ENCODE peak calls at places on chromosomes 12 and 14, in nine cellular contexts. X, Q, L, C, W, Y, N, S and B are unnamed samples.
A peak's percentile ranks its signal among the peaks of the same experiment; 100 is the strongest.

GRCh38 chr12:116539905-116540482 is 19.2 kb upstream of the MAP1LC3B2 start:
- DNase-seq in N (peak; percentile 93), S (peak; percentile 71), L (peak; percentile 67), Y (peak; percentile 54), W (no peak), C (no peak), X (no peak), Q (no peak), B (peak; percentile 40)

GRCh38 chr14:94355191-94355794 is 32.2 kb upstream of the SERPINA6 start:
- DNase-seq in Q (no peak), S (peak; percentile 15), N (peak; percentile 69), W (no peak), L (no peak), X (no peak), C (no peak), Y (peak; percentile 80), B (no peak)

GRCh38 chr14:76434220-76434619 is 58.3 kb downstream of the ESRRB start:
- DNase-seq in W (no peak), N (no peak), C (no peak), Q (no peak), L (no peak), S (no peak), Y (no peak), X (no peak), B (no peak)

GRCh38 chr14:61564623-61565091 is 130.7 kb upstream of the HIF1A start:
- DNase-seq in W (peak; percentile 42), X (no peak), Y (no peak), Q (no peak), N (no peak), L (no peak), S (no peak), C (peak; percentile 76), B (peak; percentile 76)

GRCh38 chr14:100436745-100437406 is 113.7 kb downstream of the SLC25A47 start:
- DNase-seq in L (no peak), W (no peak), X (no peak), Q (no peak), S (no peak), Y (no peak), C (no peak), N (no peak), B (no peak)

GRCh38 chr12:105977256-105978051 is 161.3 kb downstream of the NUAK1 start:
- DNase-seq in Q (no peak), N (no peak), S (no peak), X (no peak), C (no peak), W (no peak), Y (no peak), L (no peak), B (no peak)

GRCh38 chr14:91316761-91317160 is 72.3 kb upstream of the GPR68 start:
- DNase-seq in N (no peak), L (no peak), S (no peak), W (no peak), C (no peak), Q (no peak), Y (no peak), X (no peak), B (no peak)

GRCh38 chr14:87667661-87668060 is 325.3 kb downstream of the GALC start:
- DNase-seq in X (no peak), W (no peak), N (no peak), Y (no peak), Q (no peak), S (no peak), L (no peak), C (no peak), B (no peak)

GRCh38 chr12:119704065-119704747 is 36.3 kb downstream of the PRKAB1 start:
- DNase-seq in S (no peak), N (no peak), Y (no peak), X (no peak), L (no peak), C (no peak), W (peak; percentile 87), Q (no peak), B (peak; percentile 71)

GRCh38 chr14:56491299-56492285 is 88.0 kb upstream of the TMEM260 start:
- DNase-seq in N (peak; percentile 91), C (peak; percentile 79), X (peak; percentile 16), L (no peak), Y (no peak), W (peak; percentile 28), S (peak; percentile 78), Q (peak; percentile 35), B (no peak)

GRCh38 chr14:80570930-80571298 is 359.6 kb upstream of the DIO2 start:
- DNase-seq in W (no peak), C (no peak), Y (no peak), Q (no peak), L (no peak), S (no peak), X (no peak), N (no peak), B (no peak)

GRCh38 chr12:59389968-59390576 is 205.8 kb upstream of the SLC16A7 start:
- DNase-seq in Q (no peak), S (no peak), L (no peak), N (peak; percentile 9), C (no peak), Y (no peak), W (no peak), X (no peak), B (no peak)

GRCh38 chr12:124456652-124457152 is 110.7 kb downstream of the NCOR2 start:
- DNase-seq in C (no peak), X (peak; percentile 24), N (no peak), Y (peak; percentile 72), W (no peak), L (peak; percentile 75), Q (no peak), S (no peak), B (no peak)

GRCh38 chr12:103503546-103504480 is 8.0 kb upstream of the C12orf42 start:
- DNase-seq in C (peak; percentile 16), L (no peak), W (no peak), S (peak; percentile 33), Y (peak; percentile 61), X (peak; percentile 45), Q (no peak), N (peak; percentile 57), B (no peak)

GRCh38 chr12:76311796-76312195 is 36.4 kb downstream of the BBS10 start:
- DNase-seq in X (no peak), W (no peak), Y (no peak), N (no peak), C (no peak), L (no peak), S (no peak), Q (no peak), B (no peak)

GRCh38 chr12:89349814-89350213 is 2.5 kb downstream of the DUSP6 start:
- DNase-seq in X (no peak), W (peak; percentile 43), S (peak; percentile 81), Y (no peak), N (peak; percentile 71), Q (no peak), L (no peak), C (no peak), B (peak; percentile 60)

GRCh38 chr12:131726-132465 is 65.3 kb downstream of the IQSEC3 start:
- DNase-seq in W (no peak), L (no peak), X (no peak), N (no peak), C (no peak), S (no peak), Q (no peak), Y (no peak), B (no peak)

DNA sequence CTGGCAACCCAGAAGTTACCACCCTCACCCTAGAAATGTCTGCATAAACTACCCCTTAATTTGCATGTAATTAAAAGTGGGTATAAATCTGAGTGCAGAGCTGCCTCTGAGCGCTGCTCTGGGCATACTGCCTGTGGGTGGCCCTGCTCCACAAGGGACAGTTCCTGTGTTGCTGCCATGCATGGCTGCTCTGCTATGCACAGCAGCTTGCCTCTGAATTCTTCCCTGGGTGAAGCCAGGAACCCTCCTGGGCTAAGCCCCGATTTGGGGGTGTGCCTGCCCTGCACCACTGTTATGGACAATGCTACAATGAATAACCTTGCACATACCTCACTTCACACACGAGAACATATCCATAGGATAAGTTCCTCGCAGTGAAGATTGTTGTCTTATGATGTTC is 35.7 kb upstream of the GPR132 start:
- DNase-seq in N (no peak), L (no peak), Y (no peak), Q (no peak), X (no peak), C (no peak), W (no peak), S (no peak), B (no peak)
- H3K9me3 ChIP-seq in N (no peaks in the 10 kb centered on the region), L (no peaks in the 10 kb centered on the region), Y (no peaks in the 10 kb centered on the region), Q (no peaks in the 10 kb centered on the region), X (no peaks in the 10 kb centered on the region), C (no peaks in the 10 kb centered on the region), W (no peaks in the 10 kb centered on the region), S (peaks cover 22% of the 10 kb centered on the region), B (no peaks in the 10 kb centered on the region)

GRCh38 chr12:40819427-40820108 is 127.3 kb downstream of the CNTN1 start:
- DNase-seq in L (no peak), N (peak; percentile 86), X (no peak), S (peak; percentile 85), Q (no peak), W (no peak), C (no peak), Y (peak; percentile 40), B (no peak)
- H3K4me3 ChIP-seq in L (no peak overlapping the region), N (no peak overlapping the region), X (no peak overlapping the region), S (no peak overlapping the region), Q (no peak overlapping the region), W (no peak overlapping the region), C (no peak overlapping the region), Y (no peak overlapping the region), B (no peak overlapping the region)

GRCh38 chr12:133105620-133106019 is 24.5 kb downstream of the ZNF891 start:
- DNase-seq in W (no peak), Q (no peak), L (no peak), X (no peak), S (no peak), C (no peak), N (no peak), Y (no peak), B (no peak)

GRCh38 chr12:133107121-133107520 is 23.0 kb downstream of the ZNF891 start:
- DNase-seq in C (no peak), S (no peak), W (no peak), L (no peak), Y (no peak), X (no peak), Q (no peak), N (no peak), B (no peak)

GRCh38 chr12:133108150-133108549 is 21.9 kb downstream of the ZNF891 start:
- DNase-seq in Q (no peak), W (no peak), S (no peak), X (no peak), Y (no peak), L (no peak), N (no peak), C (no peak), B (no peak)

DNA sequence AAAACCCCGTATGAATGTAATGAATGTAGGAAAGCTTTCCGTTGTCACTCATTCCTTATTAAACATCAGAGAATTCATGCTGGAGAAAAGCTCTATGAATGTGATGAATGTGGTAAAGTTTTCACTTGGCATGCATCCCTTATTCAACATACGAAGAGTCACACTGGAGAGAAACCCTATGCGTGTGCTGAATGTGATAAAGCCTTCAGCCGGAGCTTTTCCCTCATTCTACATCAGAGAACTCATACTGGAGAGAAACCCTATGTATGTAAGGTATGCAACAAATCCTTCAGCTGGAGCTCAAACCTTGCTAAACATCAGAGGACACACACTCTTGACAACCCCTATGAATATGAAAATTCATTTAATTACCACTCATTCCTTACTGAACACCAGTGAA is 23.8 kb downstream of the ZNF891 start:
- DNase-seq in C (no peak), L (no peak), W (no peak), N (no peak), Q (no peak), X (no peak), Y (no peak), S (no peak), B (no peak)
- H3K9me3 ChIP-seq in C (peaks cover 58% of the 10 kb centered on the region), L (peaks cover 29% of the 10 kb centered on the region), W (peaks cover 51% of the 10 kb centered on the region), N (peaks cover 82% of the 10 kb centered on the region), Q (peaks cover 92% of the 10 kb centered on the region), X (peaks cover 81% of the 10 kb centered on the region), Y (peaks cover 100% of the 10 kb centered on the region), S (peaks cover 100% of the 10 kb centered on the region), B (peaks cover 50% of the 10 kb centered on the region)

GRCh38 chr12:12713932-12714275 is 3.3 kb upstream of the CDKN1B start:
- DNase-seq in L (no peak), Y (no peak), W (no peak), X (no peak), S (no peak), Q (no peak), C (no peak), N (no peak), B (no peak)
- H3K4me3 ChIP-seq in L (peak overlapping the region; percentile 34), Y (peak overlapping the region; percentile 91), W (no peak overlapping the region), X (peak overlapping the region; percentile 96), S (no peak overlapping the region), Q (peak overlapping the region; percentile 34), C (no peak overlapping the region), N (peak overlapping the region; percentile 3), B (no peak overlapping the region)